ENCODE peak calls at places on chromosome 4, in four cellular contexts. U is IMR-90, F is H9, I is H1. Z is an unnamed sample.

GRCh38 chr4:84324850-84325249 is 174.2 kb downstream of the NKX6-1 start:
- DNase-seq in U (no peak), F (no peak), I (no peak), Z (no peak)

GRCh38 chr4:104641427-104641826 is 146.7 kb upstream of the CXXC4 start:
- DNase-seq in U (no peak), F (no peak), I (no peak), Z (no peak)

GRCh38 chr4:13892739-13893105 is 265.2 kb upstream of the BOD1L1 start:
- DNase-seq in U (peak; percentile 65), F (no peak), I (no peak), Z (peak; percentile 59)

GRCh38 chr4:170106899-170107298 is 17.1 kb upstream of the AADAT start:
- DNase-seq in U (no peak), F (no peak), I (no peak), Z (peak; percentile 28)

GRCh38 chr4:86935499-86935832 is 655 bp downstream of the AFF1 start:
- DNase-seq in U (no peak), F (no peak), I (no peak), Z (no peak)

GRCh38 chr4:20464381-20464780 is 212.7 kb downstream of the SLIT2 start:
- DNase-seq in U (peak; percentile 77), F (no peak), I (no peak), Z (no peak)

GRCh38 chr4:113327513-113327912 is 278.1 kb downstream of the ANK2 start:
- DNase-seq in U (peak; percentile 19), F (no peak), I (no peak), Z (no peak)

GRCh38 chr4:114019972-114020358 is 40.5 kb upstream of the ARSJ start:
- DNase-seq in U (no peak), F (no peak), I (no peak), Z (no peak)

GRCh38 chr4:145804134-145804533 is 124.2 kb downstream of the C4orf51 start:
- DNase-seq in U (peak; percentile 95), F (no peak), I (no peak), Z (no peak)

GRCh38 chr4:140136509-140136908 is 17.5 kb downstream of the MAML3 start:
- DNase-seq in U (peak; percentile 63), F (no peak), I (no peak), Z (no peak)

GRCh38 chr4:114368751-114369150 is 229.9 kb upstream of the UGT8 start:
- DNase-seq in U (no peak), F (no peak), I (no peak), Z (no peak)

GRCh38 chr4:150794706-150795105 is 212.8 kb downstream of the MAB21L2 start:
- DNase-seq in U (peak; percentile 8), F (no peak), I (no peak), Z (no peak)

GRCh38 chr4:168551211-168551610 is 54.4 kb downstream of the PALLD start:
- DNase-seq in U (peak; percentile 91), F (no peak), I (no peak), Z (no peak)

GRCh38 chr4:79626102-79626501 is 218.1 kb upstream of the GK2 start:
- DNase-seq in U (no peak), F (no peak), I (no peak), Z (no peak)

GRCh38 chr4:72613959-72614358 is 44.9 kb upstream of the ADAMTS3 start:
- DNase-seq in U (no peak), F (no peak), I (no peak), Z (peak; percentile 8)

GRCh38 chr4:2791518-2792395 is 1.1 kb upstream of the SH3BP2 start:
- DNase-seq in U (no peak), F (no peak), I (no peak), Z (no peak)

GRCh38 chr4:188031751-188032150 is 36.2 kb downstream of the ZFP42 start:
- DNase-seq in U (no peak), F (peak; percentile 68), I (no peak), Z (peak; percentile 25)

GRCh38 chr4:98185279-98185678 is 42.0 kb upstream of the STPG2 start:
- DNase-seq in U (no peak), F (no peak), I (no peak), Z (no peak)

GRCh38 chr4:27315625-27316024 is 455.0 kb downstream of the STIM2 start:
- DNase-seq in U (no peak), F (no peak), I (no peak), Z (no peak)

GRCh38 chr4:27316176-27316575 is 455.5 kb downstream of the STIM2 start:
- DNase-seq in U (no peak), F (no peak), I (no peak), Z (no peak)

GRCh38 chr4:27318740-27319139 is 458.1 kb downstream of the STIM2 start:
- DNase-seq in U (peak; percentile 17), F (peak; percentile 80), I (peak; percentile 49), Z (peak; percentile 84)
- H4K5ac ChIP-seq in U (no peak overlapping the region), F (no peak overlapping the region), I (no peak overlapping the region), Z (no peak overlapping the region)

GRCh38 chr4:95546866-95547707 is 1.7 kb downstream of the UNC5C start:
- DNase-seq in U (no peak), F (peak; percentile 41), I (no peak), Z (peak; percentile 80)
- H3K27ac ChIP-seq in U (no peak overlapping the region), F (no peak overlapping the region), I (no peak overlapping the region), Z (peak overlapping the region; percentile 39)

GRCh38 chr4:8599657-8600056 is 7.1 kb downstream of the CPZ start:
- DNase-seq in U (peak; percentile 82), F (no peak), I (no peak), Z (no peak)

GRCh38 chr4:8601556-8601955 is 9.0 kb downstream of the CPZ start:
- DNase-seq in U (no peak), F (no peak), I (no peak), Z (no peak)

GRCh38 chr4:8600266-8600665 is 7.7 kb downstream of the CPZ start:
- DNase-seq in U (no peak), F (no peak), I (no peak), Z (no peak)

GRCh38 chr4:8600686-8601085 is 8.1 kb downstream of the CPZ start:
- DNase-seq in U (no peak), F (no peak), I (no peak), Z (no peak)

DNA sequence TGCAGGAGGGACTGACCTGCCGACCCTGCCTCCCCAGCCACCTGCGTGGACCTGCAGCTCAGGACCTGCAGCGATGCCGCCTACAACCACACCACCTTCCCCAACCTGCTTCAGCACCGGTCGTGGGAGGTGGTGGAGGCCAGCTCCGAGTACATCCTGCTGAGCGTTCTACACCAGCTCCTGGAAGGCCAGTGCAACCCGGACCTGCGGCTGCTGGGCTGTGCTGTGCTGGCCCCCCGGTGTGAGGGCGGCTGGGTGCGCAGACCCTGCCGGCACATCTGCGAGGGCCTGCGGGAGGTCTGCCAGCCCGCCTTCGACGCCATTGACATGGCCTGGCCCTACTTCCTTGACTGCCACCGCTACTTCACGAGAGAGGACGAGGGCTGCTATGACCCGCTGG is 8.5 kb downstream of the CPZ start:
- DNase-seq in U (no peak), F (no peak), I (no peak), Z (no peak)
- H4K8ac ChIP-seq in U (no peak overlapping the region), F (no peak overlapping the region), I (no peak overlapping the region), Z (no peak overlapping the region)

DNA sequence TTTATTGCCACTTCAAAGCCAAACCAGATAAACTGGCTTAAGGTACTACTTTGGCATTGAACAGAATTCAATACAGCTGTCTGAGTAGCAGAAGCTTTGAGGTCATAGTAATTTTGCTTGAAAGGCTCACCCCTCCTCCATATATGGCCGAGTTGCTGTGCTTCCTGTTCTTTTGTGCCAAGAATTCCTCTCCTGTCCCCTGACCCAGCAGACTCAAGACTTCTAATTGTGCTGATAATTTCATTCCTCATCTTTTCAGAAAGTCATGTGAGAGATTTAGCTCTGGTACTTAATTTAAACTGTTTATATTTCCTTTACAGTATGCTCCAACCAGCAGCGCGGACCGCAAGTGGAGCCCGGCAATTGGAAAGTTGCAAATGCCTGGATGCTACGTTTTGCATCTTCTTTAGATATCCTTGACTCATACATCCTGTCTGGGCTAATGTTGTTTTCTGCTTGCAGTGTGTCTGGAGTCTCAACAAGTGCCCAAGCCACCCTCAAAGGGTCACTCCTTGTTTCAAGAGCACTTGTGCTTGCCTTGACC is 373.4 kb downstream of the PDGFC start:
- DNase-seq in U (peak; percentile 78), F (no peak), I (peak; percentile 3), Z (no peak)
- H4K5ac ChIP-seq in U (peak overlapping the region; percentile 22), F (no peak overlapping the region), I (no peak overlapping the region), Z (no peak overlapping the region)

GRCh38 chr4:174521800-174522182 is 497 bp downstream of the HPGD start:
- DNase-seq in U (no peak), F (peak; percentile 35), I (no peak), Z (peak; percentile 38)

GRCh38 chr4:174520655-174521054 is 1.6 kb downstream of the HPGD start:
- DNase-seq in U (no peak), F (no peak), I (no peak), Z (no peak)

GRCh38 chr4:174522183-174523002 is at the start of gene HPGD:
- DNase-seq in U (no peak), F (peak; percentile 68), I (peak; percentile 15), Z (peak; percentile 79)

GRCh38 chr4:174524242-174524641 is 2.0 kb upstream of the HPGD start:
- DNase-seq in U (no peak), F (no peak), I (no peak), Z (no peak)

GRCh38 chr4:174523003-174523693 is 860 bp upstream of the HPGD start:
- DNase-seq in U (no peak), F (no peak), I (no peak), Z (peak; percentile 54)
- H3K27ac ChIP-seq in U (no peak overlapping the region), F (no peak overlapping the region), I (no peak overlapping the region), Z (peak overlapping the region; percentile 1)

GRCh38 chr4:41146196-41146595 is 68.1 kb downstream of the APBB2 start:
- DNase-seq in U (no peak), F (no peak), I (no peak), Z (no peak)
- H4K8ac ChIP-seq in U (no peak overlapping the region), F (no peak overlapping the region), I (no peak overlapping the region), Z (no peak overlapping the region)

DNA sequence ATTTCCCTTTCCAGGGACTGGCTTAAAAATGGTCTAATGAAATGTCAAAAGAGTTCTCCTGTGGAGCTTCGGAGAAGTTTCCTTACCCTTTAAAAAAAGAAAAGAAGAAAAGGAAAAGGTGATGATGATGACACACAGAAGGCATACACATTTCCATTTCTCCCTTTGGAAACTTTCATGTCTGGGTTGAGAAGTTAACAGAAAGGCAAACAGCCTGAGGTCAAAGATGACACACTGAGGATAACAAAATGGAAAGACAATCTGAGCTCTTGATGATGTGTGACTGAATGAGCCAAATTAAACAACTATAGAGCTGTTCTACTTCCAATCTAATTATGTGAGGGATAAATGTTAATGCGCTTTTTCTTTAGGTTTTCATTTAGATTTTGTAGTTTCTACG is 32.2 kb downstream of the NFXL1 start:
- DNase-seq in U (peak; percentile 33), F (no peak), I (no peak), Z (no peak)
- H4K5ac ChIP-seq in U (no peak overlapping the region), F (no peak overlapping the region), I (no peak overlapping the region), Z (no peak overlapping the region)

Z was measured in mesendoderm.